ENCODE peak calls at places on chromosomes 11 and 22, in ten cellular contexts. H is activated CD8-positive, alpha-beta memory T cell treated with anti-CD3 and anti-CD28 coated beads, Interleukin-2, amount 50 U/mL, for 4 hours; Q is RCC 7860; B is NCI-H1930; I is kidney glomerular epithelial cell; C is stimulated activated CD4-positive, alpha-beta T cell treated with anti-CD3 and anti-CD28 coated beads, Interleukin-12 subunit alpha, Interleukin-12 subunit beta, amount 100 ng/mL, for 4 hours; Z is posterior cingulate gyrus; F is K562; M is fibroblast of mammary gland; N is EH. L is an unnamed sample.
A peak's percentile ranks its signal among the peaks of the same experiment; 100 is the strongest.

GRCh38 chr11:118282635-118283310 is 18.7 kb upstream of the MPZL2 start:
- DNase-seq in Z (no peak), I (no peak), Q (no peak), H (no peak), B (no peak), N (no peak), C (no peak), F (peak; percentile 21), M (no peak), L (no peak)

GRCh38 chr11:17779861-17780594 is 45.4 kb downstream of the KCNC1 start:
- DNase-seq in H (no peak), I (no peak), N (no peak), F (no peak), Z (no peak), Q (no peak), B (no peak), C (no peak), M (no peak), L (no peak)

GRCh38 chr11:20158597-20159257 is 1.5 kb downstream of the DBX1 start:
- DNase-seq in H (no peak), Q (no peak), C (no peak), F (peak; percentile 49), B (no peak), Z (peak; percentile 74), I (peak; percentile 44), N (peak; percentile 74), M (peak; percentile 56), L (no peak)

GRCh38 chr11:75773595-75774353 is 5.2 kb downstream of the DGAT2 start:
- DNase-seq in M (no peak), B (no peak), H (no peak), Z (no peak), I (no peak), F (peak; percentile 26), N (no peak), Q (no peak), C (no peak), L (no peak)

GRCh38 chr22:22166941-22167713 is 77.5 kb upstream of the VPREB1 start:
- DNase-seq in Q (no peak), I (no peak), C (no peak), B (no peak), N (no peak), F (no peak), H (no peak), Z (no peak), M (no peak), L (no peak)

GRCh38 chr11:119551726-119552510 is 128.9 kb upstream of the THY1 start:
- DNase-seq in Z (no peak), N (peak; percentile 62), H (no peak), I (no peak), F (no peak), C (no peak), Q (peak; percentile 40), B (no peak), M (no peak), L (no peak)

GRCh38 chr11:79762271-79762935 is 321.6 kb upstream of the TENM4 start:
- DNase-seq in I (peak; percentile 25), C (no peak), Z (no peak), H (no peak), F (no peak), B (no peak), M (peak; percentile 0), Q (no peak), N (no peak), L (peak; percentile 5)

GRCh38 chr11:116387623-116388022 is 385.2 kb downstream of the BUD13 start:
- DNase-seq in M (no peak), Q (no peak), F (no peak), I (no peak), C (no peak), Z (no peak), B (no peak), N (no peak), H (no peak), L (no peak)

GRCh38 chr22:42856865-42857704 is at the start of gene ARFGAP3:
- DNase-seq in N (peak; percentile 93), H (peak; percentile 97), F (peak; percentile 99), Z (peak; percentile 98), C (peak; percentile 97), B (peak; percentile 74), Q (peak; percentile 77), I (peak; percentile 92), M (peak; percentile 87), L (peak; percentile 72)

GRCh38 chr11:124839051-124839971 is 25.9 kb upstream of the ROBO3 start:
- DNase-seq in B (no peak), I (no peak), Q (no peak), N (no peak), Z (peak; percentile 79), H (no peak), M (no peak), C (no peak), F (no peak), L (no peak)

GRCh38 chr22:42065408-42066132 is 5.0 kb downstream of the NAGA start:
- DNase-seq in I (no peak), H (no peak), B (no peak), M (no peak), N (no peak), Q (no peak), C (no peak), F (no peak), Z (no peak), L (no peak)

L was measured in NCI-H187.